ENCODE peak calls at places on chromosomes 12 and 14, in six cellular contexts. C is SK-N-SH, D is HCT116, W is GM23338, A is MM.1S, T is hepatocyte. F is an unnamed sample. For H3K27me3 and H3K9me2, the result is how much of the 10 kb centered on the place peaks cover.

GRCh38 chr12:8692573-8692972 is 5.2 kb upstream of the RIMKLB start:
- DNase-seq in C (peak), T (peak), A (no peak), D (no peak), W (peak), F (peak)

GRCh38 chr12:2267624-2268477 is 215.1 kb downstream of the CACNA1C start:
- DNase-seq in T (peak), W (peak), D (no peak), A (no peak), C (no peak), F (no peak)

GRCh38 chr12:120631097-120631496 is 9.3 kb upstream of the CABP1 start:
- DNase-seq in W (no peak), C (no peak), T (no peak), A (no peak), D (no peak), F (no peak)

GRCh38 chr14:103520657-103521437 is 1.8 kb downstream of the CKB start:
- DNase-seq in T (peak), A (peak), C (peak), D (peak), W (peak), F (peak)

GRCh38 chr14:100601914-100602313 is 14.7 kb upstream of the BEGAIN start:
- DNase-seq in D (no peak), T (no peak), W (no peak), A (no peak), C (no peak), F (no peak)

GRCh38 chr14:21068521-21069387 is 1.4 kb upstream of the ARHGEF40 start:
- DNase-seq in D (peak), A (peak), C (peak), T (peak), W (peak), F (no peak)

GRCh38 chr12:95922231-95922630 is 20.2 kb downstream of the CCDC38 start:
- DNase-seq in W (no peak), T (no peak), C (no peak), A (no peak), D (no peak), F (no peak)

GRCh38 chr12:113528606-113529005 is 56.9 kb upstream of the LHX5 start:
- DNase-seq in T (no peak), C (no peak), A (no peak), D (no peak), W (peak), F (no peak)

GRCh38 chr12:119835068-119835467 is 42.1 kb downstream of the CIT start:
- DNase-seq in C (no peak), A (no peak), T (peak), W (peak), D (no peak), F (no peak)

GRCh38 chr12:88172844-88173407 is 30.8 kb downstream of the TMTC3 start:
- DNase-seq in T (no peak), A (no peak), D (no peak), C (no peak), W (no peak), F (peak)

GRCh38 chr14:34461334-34462131 is 507 bp downstream of the SPTSSA start:
- DNase-seq in A (no peak), T (peak), C (no peak), W (peak), D (peak), F (peak)

GRCh38 chr14:33165144-33165925 is 226.7 kb downstream of the NPAS3 start:
- DNase-seq in C (no peak), A (no peak), T (peak), D (no peak), W (peak), F (peak)

GRCh38 chr14:74394549-74394948 is 31.5 kb downstream of the SYNDIG1L start:
- DNase-seq in A (no peak), C (no peak), T (no peak), D (no peak), W (no peak), F (no peak)

GRCh38 chr12:93317227-93317626 is 60.5 kb upstream of the NUDT4 start:
- DNase-seq in D (no peak), T (peak), W (no peak), A (no peak), C (no peak), F (peak)

GRCh38 chr12:50103767-50104321 is at the start of gene GPD1:
- DNase-seq in T (peak), A (no peak), C (peak), W (peak), D (peak), F (no peak)

GRCh38 chr12:18320036-18320617 is 58.8 kb downstream of the PIK3C2G start:
- DNase-seq in A (peak), D (peak), C (peak), W (peak), T (peak), F (peak)

GRCh38 chr12:32070370-32070769 is 36.3 kb upstream of the BICD1 start:
- DNase-seq in C (no peak), A (no peak), T (no peak), D (no peak), W (no peak), F (no peak)

GRCh38 chr14:57574617-57575288 is 81.1 kb upstream of the CCDC198 start:
- DNase-seq in A (no peak), T (peak), C (no peak), D (no peak), W (peak), F (no peak)

GRCh38 chr14:104924421-104925213 is at the start of gene PLD4:
- DNase-seq in C (no peak), T (no peak), A (no peak), D (no peak), W (no peak), F (no peak)

GRCh38 chr14:74566174-74567125 is 45.6 kb downstream of the LTBP2 start:
- DNase-seq in A (no peak), D (no peak), T (no peak), C (no peak), W (no peak), F (peak)

GRCh38 chr14:88824314-88825077 is at the start of gene TTC8:
- DNase-seq in T (peak), C (peak), D (peak), A (peak), W (peak), F (peak)

GRCh38 chr14:65249471-65250161 is 147.3 kb upstream of the MAX start:
- DNase-seq in W (no peak), T (no peak), D (no peak), A (no peak), C (no peak), F (no peak)

GRCh38 chr14:69135133-69135532 is 17.8 kb downstream of the DCAF5 start:
- DNase-seq in T (no peak), W (no peak), D (no peak), A (no peak), C (no peak), F (no peak)

GRCh38 chr12:96040305-96041133 is 5.1 kb upstream of the LTA4H start:
- DNase-seq in T (no peak), A (no peak), D (no peak), W (no peak), C (no peak), F (no peak)

GRCh38 chr14:24092110-24092959 is 1.8 kb upstream of the PCK2 start:
- DNase-seq in T (peak), W (no peak), D (no peak), C (no peak), A (no peak), F (no peak)

GRCh38 chr14:91303091-91303923 is 58.8 kb upstream of the GPR68 start:
- DNase-seq in A (peak), T (no peak), C (peak), D (peak), W (peak), F (no peak)

GRCh38 chr14:24366664-24367505 is 1.1 kb upstream of the NFATC4 start:
- DNase-seq in W (peak), C (peak), D (peak), A (peak), T (peak), F (peak)

GRCh38 chr14:21455592-21455911 is 371 bp downstream of the CHD8 start:
- DNase-seq in C (no peak), T (peak), A (no peak), W (no peak), D (no peak), F (no peak)

GRCh38 chr14:36512585-36513003 is 7.4 kb downstream of the NKX2-1 start:
- DNase-seq in D (no peak), C (peak), A (no peak), T (no peak), W (no peak), F (no peak)

GRCh38 chr14:36510078-36510799 is 9.8 kb downstream of the NKX2-1 start:
- DNase-seq in A (no peak), D (no peak), T (peak), W (peak), C (peak), F (no peak)

GRCh38 chr14:36511981-36512584 is 7.9 kb downstream of the NKX2-1 start:
- DNase-seq in A (no peak), T (no peak), C (no peak), W (no peak), D (no peak), F (no peak)

GRCh38 chr14:36509056-36509917 is 10.7 kb downstream of the NKX2-1 start:
- DNase-seq in A (no peak), W (peak), C (peak), T (no peak), D (no peak), F (no peak)

GRCh38 chr14:36510874-36511273 is 9.2 kb downstream of the NKX2-1 start:
- DNase-seq in D (no peak), C (no peak), W (no peak), T (no peak), A (no peak), F (no peak)
- H3K27me3 ChIP-seq in D (under half), C (half or more), W (half or more), T (half or more), A (under half), F (under half)

GRCh38 chr12:124392271-124392990 is 97.5 kb downstream of the RFLNA start:
- DNase-seq in D (peak), C (peak), W (peak), A (no peak), T (no peak), F (peak)
- TF ChIP-seq CTCF in D (no peak), C (peak), W (peak), A (no peak), T (peak), F (peak)

GRCh38 chr14:63659726-63660125 is 18.1 kb upstream of the WDR89 start:
- DNase-seq in D (no peak), W (no peak), A (no peak), T (no peak), C (no peak), F (no peak)
- H3K9me2 ChIP-seq in D (under half), W (under half), A (under half), T (under half), C (under half), F (under half)

DNA sequence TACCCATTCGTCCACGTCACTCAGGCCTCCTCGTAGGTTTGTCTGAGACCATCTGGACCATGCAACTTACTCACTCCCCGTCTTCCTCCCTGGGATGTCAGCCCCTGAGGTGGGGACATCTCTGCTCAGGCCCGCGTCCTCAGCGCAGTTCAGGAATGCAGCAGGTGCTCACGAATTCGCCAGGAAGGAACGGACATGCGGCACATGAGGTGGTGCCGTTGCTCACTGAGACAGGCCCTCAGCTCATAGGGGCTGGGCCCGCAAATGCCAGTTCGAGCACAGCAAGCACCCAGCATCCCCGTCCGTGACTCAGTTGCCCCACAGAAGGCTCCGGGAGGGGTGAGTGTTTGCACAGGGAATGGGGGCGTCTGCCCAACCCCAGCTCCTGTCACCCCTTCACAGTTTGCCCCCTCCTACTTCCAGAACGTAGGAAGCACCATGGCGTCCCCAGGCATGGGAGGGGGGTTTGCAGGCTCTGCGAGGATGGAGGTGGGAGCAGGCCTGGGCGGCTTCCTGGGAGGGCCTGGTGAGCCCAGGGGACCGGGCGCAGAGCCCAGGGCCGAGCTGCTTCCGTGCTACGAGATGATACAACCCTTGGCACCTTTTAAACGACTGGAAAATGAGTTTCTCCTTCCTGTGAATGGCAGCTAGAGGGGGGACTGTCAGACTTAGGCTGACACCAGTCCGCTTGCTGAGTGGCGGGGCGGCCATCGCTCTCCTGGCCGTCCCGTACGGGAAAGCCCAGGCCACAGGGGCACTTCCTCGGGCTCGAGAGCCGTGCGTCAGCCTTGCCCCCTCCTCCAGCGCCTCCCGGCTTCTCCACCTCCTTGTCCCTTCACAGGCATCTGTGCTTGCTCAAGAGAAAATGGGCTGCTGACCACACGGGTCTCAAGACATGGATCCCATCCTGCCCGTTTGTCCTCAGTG is 6.9 kb downstream of the GALNT9 start:
- DNase-seq in T (no peak), D (no peak), A (no peak), C (no peak), W (no peak), F (no peak)
- H3K27me3 ChIP-seq in T (under half), D (under half), A (under half), C (half or more), W (under half), F (half or more)

GRCh38 chr12:27193854-27194544 is 50.1 kb upstream of the STK38L start:
- DNase-seq in W (no peak), C (peak), A (no peak), T (peak), D (no peak), F (no peak)
- TF ChIP-seq CTCF in W (no peak), C (no peak), A (no peak), T (no peak), D (no peak), F (no peak)

DNA sequence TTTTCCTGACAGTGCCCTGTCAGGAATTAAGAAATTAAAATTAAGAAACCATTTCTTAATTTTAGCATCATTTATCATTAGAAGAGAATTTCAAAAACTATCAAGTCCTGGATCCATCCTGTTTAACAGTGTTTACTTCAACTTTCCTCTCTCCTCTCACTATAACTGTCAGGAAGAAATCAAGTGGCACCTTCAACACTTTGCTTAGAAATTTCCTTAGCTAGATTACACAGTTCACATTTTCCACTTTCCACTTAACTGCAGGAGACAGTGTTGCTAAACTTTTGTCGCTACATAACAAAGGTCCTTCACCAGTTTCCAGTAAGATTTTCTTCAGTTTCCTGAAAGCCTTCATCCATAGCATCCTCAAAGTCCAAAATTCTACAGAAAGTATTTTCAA is 21.9 kb upstream of the OR10P1 start:
- DNase-seq in C (no peak), A (no peak), T (no peak), W (no peak), D (no peak), F (no peak)
- H3K9me2 ChIP-seq in C (under half), A (under half), T (under half), W (under half), D (under half), F (under half)

DNA sequence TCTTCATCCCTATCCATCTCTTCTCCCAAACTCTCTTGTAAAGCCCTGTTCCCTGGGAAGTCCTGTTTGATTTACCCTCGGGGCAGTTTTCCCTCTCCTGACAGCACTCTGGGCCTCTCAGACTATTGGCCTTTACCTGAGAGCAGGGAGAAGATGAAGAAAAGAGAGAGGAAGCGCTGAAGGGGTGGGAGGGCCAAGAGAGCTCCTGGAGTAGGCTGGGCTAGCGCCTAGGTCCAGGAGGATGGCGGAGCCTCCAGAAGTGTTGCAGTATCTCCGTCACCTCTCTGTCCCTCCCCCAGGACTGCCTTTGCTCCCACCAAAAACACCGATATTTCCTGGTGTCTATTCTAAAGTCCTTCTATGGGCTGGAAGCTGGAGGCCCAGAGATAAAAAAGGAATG is 5.7 kb upstream of the IGFBP6 start:
- DNase-seq in A (no peak), W (no peak), D (no peak), C (no peak), T (no peak), F (no peak)
- H3K27me3 ChIP-seq in A (under half), W (under half), D (under half), C (under half), T (under half), F (under half)

F was measured in PC-9.